ENCODE peak calls at places on chromosomes 12 and 14, in seven cellular contexts. One of them, this sample, is unnamed.
A peak's percentile ranks its signal among the peaks of the same experiment; 100 is the strongest.

GRCh38 chr12:64077922-64078321 is 144.2 kb downstream of the KICS2 start:
- DNase-seq in colonic mucosa: no peak
- DNase-seq in stimulated activated naive CD8-positive, alpha-beta T cell treated with anti-CD3 and anti-CD28 coated beads, Interleukin-15, amount 100 ng/mL, for 72 hours: no peak
- DNase-seq in choroid plexus epithelial cell: peak; percentile 51
- DNase-seq in fibroblast of villous mesenchyme: no peak
- DNase-seq in B cell: no peak
- DNase-seq in MV-4-11: no peak
- DNase-seq in this sample: no peak

GRCh38 chr14:105193916-105194782 is 13.0 kb upstream of the NUDT14 start:
- DNase-seq in B cell: no peak
- DNase-seq in choroid plexus epithelial cell: no peak
- DNase-seq in stimulated activated naive CD8-positive, alpha-beta T cell treated with anti-CD3 and anti-CD28 coated beads, Interleukin-15, amount 100 ng/mL, for 72 hours: peak; percentile 39
- DNase-seq in colonic mucosa: no peak
- DNase-seq in fibroblast of villous mesenchyme: no peak
- DNase-seq in MV-4-11: no peak
- DNase-seq in this sample: no peak

GRCh38 chr14:24837280-24838046 is 203.5 kb upstream of the GZMB start:
- DNase-seq in B cell: no peak
- DNase-seq in colonic mucosa: no peak
- DNase-seq in fibroblast of villous mesenchyme: no peak
- DNase-seq in choroid plexus epithelial cell: peak; percentile 82
- DNase-seq in MV-4-11: no peak
- DNase-seq in stimulated activated naive CD8-positive, alpha-beta T cell treated with anti-CD3 and anti-CD28 coated beads, Interleukin-15, amount 100 ng/mL, for 72 hours: no peak
- DNase-seq in this sample: no peak

GRCh38 chr12:109738878-109739665 is 25.4 kb downstream of the FAM222A start:
- DNase-seq in MV-4-11: no peak
- DNase-seq in B cell: no peak
- DNase-seq in colonic mucosa: no peak
- DNase-seq in choroid plexus epithelial cell: no peak
- DNase-seq in fibroblast of villous mesenchyme: no peak
- DNase-seq in stimulated activated naive CD8-positive, alpha-beta T cell treated with anti-CD3 and anti-CD28 coated beads, Interleukin-15, amount 100 ng/mL, for 72 hours: no peak
- DNase-seq in this sample: no peak

GRCh38 chr12:24605916-24606315 is 343.0 kb downstream of the BCAT1 start:
- DNase-seq in fibroblast of villous mesenchyme: no peak
- DNase-seq in stimulated activated naive CD8-positive, alpha-beta T cell treated with anti-CD3 and anti-CD28 coated beads, Interleukin-15, amount 100 ng/mL, for 72 hours: no peak
- DNase-seq in colonic mucosa: no peak
- DNase-seq in choroid plexus epithelial cell: no peak
- DNase-seq in B cell: no peak
- DNase-seq in MV-4-11: no peak
- DNase-seq in this sample: no peak

GRCh38 chr14:32010561-32011188 is 66.4 kb upstream of the ARHGAP5 start:
- DNase-seq in B cell: no peak
- DNase-seq in colonic mucosa: no peak
- DNase-seq in choroid plexus epithelial cell: no peak
- DNase-seq in MV-4-11: no peak
- DNase-seq in stimulated activated naive CD8-positive, alpha-beta T cell treated with anti-CD3 and anti-CD28 coated beads, Interleukin-15, amount 100 ng/mL, for 72 hours: no peak
- DNase-seq in fibroblast of villous mesenchyme: peak; percentile 85
- DNase-seq in this sample: no peak

GRCh38 chr12:52687527-52688385 is 7.5 kb upstream of the KRT1 start:
- DNase-seq in choroid plexus epithelial cell: no peak
- DNase-seq in stimulated activated naive CD8-positive, alpha-beta T cell treated with anti-CD3 and anti-CD28 coated beads, Interleukin-15, amount 100 ng/mL, for 72 hours: no peak
- DNase-seq in colonic mucosa: peak; percentile 57
- DNase-seq in B cell: no peak
- DNase-seq in MV-4-11: no peak
- DNase-seq in fibroblast of villous mesenchyme: no peak
- DNase-seq in this sample: peak; percentile 44

GRCh38 chr12:113727651-113728061 is 238.5 kb downstream of the RBM19 start:
- DNase-seq in MV-4-11: no peak
- DNase-seq in stimulated activated naive CD8-positive, alpha-beta T cell treated with anti-CD3 and anti-CD28 coated beads, Interleukin-15, amount 100 ng/mL, for 72 hours: no peak
- DNase-seq in choroid plexus epithelial cell: no peak
- DNase-seq in B cell: no peak
- DNase-seq in colonic mucosa: no peak
- DNase-seq in fibroblast of villous mesenchyme: no peak
- DNase-seq in this sample: no peak

GRCh38 chr12:49909826-49910225 is 6.1 kb upstream of the FAIM2 start:
- DNase-seq in colonic mucosa: no peak
- DNase-seq in fibroblast of villous mesenchyme: peak; percentile 39
- DNase-seq in MV-4-11: peak; percentile 51
- DNase-seq in stimulated activated naive CD8-positive, alpha-beta T cell treated with anti-CD3 and anti-CD28 coated beads, Interleukin-15, amount 100 ng/mL, for 72 hours: no peak
- DNase-seq in B cell: no peak
- DNase-seq in choroid plexus epithelial cell: peak; percentile 55
- DNase-seq in this sample: no peak